ENCODE peak calls at places on chromosome X, in eight cellular contexts. J is ELF-1; Z is neural progenitor cell; T is endothelial cell; H is stimulated activated CD4-positive, alpha-beta T cell treated with anti-CD3 and anti-CD28 coated beads, TNF-alpha, amount 100 ng/mL, for 48 hours; K is heart left ventricle; P is neuronal stem cell; N is DMS153. Y is an unnamed sample.

GRCh38 chrX:72027024-72027913 is 104.4 kb downstream of the RTL5 start:
- DNase-seq in J (no peak), Z (no peak), T (no peak), H (no peak), K (no peak), P (no peak), N (no peak), Y (no peak)

GRCh38 chrX:39331062-39331704 is 529.9 kb downstream of the MID1IP1 start:
- DNase-seq in J (no peak), Z (no peak), T (no peak), H (no peak), K (no peak), P (no peak), N (no peak), Y (no peak)

GRCh38 chrX:40550069-40550468 is 30.7 kb upstream of the ATP6AP2 start:
- DNase-seq in J (no peak), Z (no peak), T (no peak), H (no peak), K (no peak), P (no peak), N (peak; percentile 70), Y (no peak)

GRCh38 chrX:54920610-54921426 is at the start of gene TRO:
- DNase-seq in J (peak; percentile 80), Z (peak; percentile 68), T (peak; percentile 33), H (no peak), K (no peak), P (peak; percentile 20), N (no peak), Y (peak; percentile 40)

GRCh38 chrX:77003956-77004355 is 443.2 kb upstream of the FGF16 start:
- DNase-seq in J (no peak), Z (no peak), T (no peak), H (peak; percentile 20), K (no peak), P (no peak), N (no peak), Y (no peak)

GRCh38 chrX:872090-872489 is 241.5 kb downstream of the SHOX start:
- DNase-seq in J (no peak), Z (no peak), T (no peak), H (no peak), K (no peak), P (no peak), N (no peak), Y (no peak)

GRCh38 chrX:72305286-72306084 is at the start of gene CITED1:
- DNase-seq in J (peak; percentile 69), Z (peak; percentile 54), T (no peak), H (no peak), K (no peak), P (peak; percentile 18), N (no peak), Y (peak; percentile 69)

GRCh38 chrX:68853665-68854251 is 24.9 kb downstream of the EFNB1 start:
- DNase-seq in J (no peak), Z (no peak), T (no peak), H (no peak), K (no peak), P (no peak), N (no peak), Y (peak; percentile 67)

GRCh38 chrX:115364625-115365024 is 75.1 kb downstream of the LUZP4 start:
- DNase-seq in J (no peak), Z (no peak), T (no peak), H (no peak), K (no peak), P (no peak), N (no peak), Y (no peak)

Y was measured in H7.